ENCODE peak calls at places on chromosomes 4 and X, in nine cellular contexts. G is ascending aorta, J is upper lobe of right lung, M is OCI-LY7, S is A673, Z is right cardiac atrium, Y is tibial nerve, P is heart left ventricle, O is neural progenitor cell. R is an unnamed sample.

GRCh38 chr4:165631912-165632311 is 241.1 kb upstream of the TLL1 start:
- DNase-seq in J (no peak), S (no peak), Y (no peak), G (no peak), Z (no peak), M (no peak), P (no peak), O (no peak), R (no peak)

GRCh38 chrX:41779058-41779564 is 55.1 kb downstream of the GPR82 start:
- DNase-seq in G (no peak), Z (no peak), P (no peak), Y (no peak), O (no peak), J (no peak), S (peak; percentile 13), M (no peak), R (no peak)

GRCh38 chrX:120020305-120020704 is 57.2 kb downstream of the RHOXF2B start:
- DNase-seq in Y (no peak), S (no peak), O (no peak), G (no peak), Z (no peak), P (no peak), J (no peak), M (no peak), R (no peak)

GRCh38 chr4:2256781-2257191 is 5.1 kb downstream of the MXD4 start:
- DNase-seq in Z (peak; percentile 86), G (peak; percentile 71), M (no peak), O (no peak), S (no peak), Y (peak; percentile 34), P (peak; percentile 83), J (peak; percentile 75), R (no peak)

GRCh38 chr4:37793562-37793961 is 32.9 kb upstream of the PGM2 start:
- DNase-seq in M (peak; percentile 39), J (no peak), Y (no peak), P (no peak), G (no peak), S (peak; percentile 19), Z (no peak), O (peak; percentile 17), R (no peak)

GRCh38 chr4:173448919-173449641 is 50.2 kb upstream of the SCRG1 start:
- DNase-seq in Z (peak; percentile 63), P (no peak), O (no peak), M (no peak), Y (no peak), S (peak; percentile 47), J (no peak), G (no peak), R (no peak)

GRCh38 chr4:164731827-164732474 is 22.0 kb upstream of the SMIM31 start:
- DNase-seq in M (peak; percentile 51), Y (no peak), O (peak; percentile 59), Z (peak; percentile 41), J (no peak), S (peak; percentile 85), G (no peak), P (peak; percentile 42), R (peak; percentile 31)

GRCh38 chr4:11634283-11634682 is 205.6 kb upstream of the HS3ST1 start:
- DNase-seq in M (no peak), G (no peak), J (no peak), P (no peak), Z (no peak), O (no peak), Y (no peak), S (no peak), R (no peak)

GRCh38 chr4:82715731-82716617 is 82.6 kb downstream of the SCD5 start:
- DNase-seq in S (no peak), P (no peak), O (no peak), G (no peak), Y (no peak), J (no peak), Z (no peak), M (no peak), R (no peak)

GRCh38 chr4:10164877-10165283 is 48.3 kb upstream of the WDR1 start:
- DNase-seq in G (no peak), P (no peak), J (no peak), M (no peak), O (peak; percentile 69), Y (no peak), Z (peak; percentile 61), S (peak; percentile 53), R (no peak)

GRCh38 chr4:52833941-52834525 is 28.1 kb upstream of the RASL11B start:
- DNase-seq in P (no peak), Y (no peak), G (no peak), M (no peak), O (no peak), S (no peak), Z (no peak), J (no peak), R (no peak)

GRCh38 chrX:13263560-13264251 is 56.1 kb downstream of the ATXN3L start:
- DNase-seq in Z (no peak), Y (no peak), S (no peak), P (no peak), O (no peak), M (no peak), G (no peak), J (no peak), R (no peak)

DNA sequence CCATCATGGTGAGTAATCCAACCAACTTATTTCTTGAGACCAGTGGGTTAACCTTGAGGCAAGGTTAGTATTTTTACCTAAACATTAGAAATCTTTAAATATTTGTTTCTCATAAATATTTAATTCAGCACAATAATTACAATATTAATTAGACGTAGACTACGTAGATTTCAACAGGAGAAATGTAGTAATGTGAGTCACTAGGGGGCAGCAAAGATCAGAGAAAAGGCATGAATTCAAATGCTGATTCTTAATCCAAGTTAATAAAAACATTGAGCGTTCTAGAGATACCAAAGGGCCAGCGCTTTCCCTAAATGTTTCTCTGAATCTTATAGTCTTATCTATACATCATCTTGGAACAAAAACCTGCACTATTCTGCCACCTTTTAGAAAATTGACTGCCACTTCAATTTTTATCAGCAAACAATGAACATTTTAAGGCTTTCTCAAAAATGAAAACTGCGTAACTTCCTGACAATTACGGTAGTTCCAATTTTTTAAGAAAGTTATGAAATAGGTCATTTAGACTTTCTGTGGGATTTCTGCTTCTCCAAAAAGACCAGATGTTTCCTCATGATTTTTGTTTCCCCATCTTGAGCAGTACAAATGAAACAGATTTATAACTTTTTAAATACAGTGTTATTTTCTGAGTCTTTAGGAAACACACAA is 180.7 kb downstream of the GASK1B start:
- DNase-seq in J (no peak), M (peak; percentile 38), P (no peak), O (peak; percentile 72), G (no peak), S (peak; percentile 82), Z (no peak), Y (no peak), R (peak; percentile 31)
- H3K4me3 ChIP-seq in J (peak overlapping the region; percentile 43), M (no peak overlapping the region), P (peak overlapping the region; percentile 46), O (no peak overlapping the region), G (peak overlapping the region; percentile 57), S (peak overlapping the region; percentile 27), Z (peak overlapping the region; percentile 89), Y (peak overlapping the region; percentile 37), R (no peak overlapping the region)

GRCh38 chr4:113450681-113451080 is 310.9 kb downstream of the CAMK2D start:
- DNase-seq in O (no peak), Z (no peak), P (no peak), Y (no peak), M (no peak), J (no peak), S (no peak), G (no peak), R (no peak)

GRCh38 chr4:113457886-113458285 is 303.7 kb downstream of the CAMK2D start:
- DNase-seq in M (no peak), P (no peak), J (no peak), G (no peak), Y (no peak), O (no peak), Z (no peak), S (no peak), R (no peak)

GRCh38 chr4:113452868-113453620 is 308.5 kb downstream of the CAMK2D start:
- DNase-seq in G (no peak), P (no peak), Y (no peak), J (no peak), O (peak; percentile 47), Z (no peak), S (peak; percentile 81), M (peak; percentile 44), R (peak; percentile 64)

GRCh38 chr4:113452152-113452551 is 309.4 kb downstream of the CAMK2D start:
- DNase-seq in Y (no peak), P (no peak), O (no peak), G (no peak), Z (no peak), J (no peak), M (no peak), S (no peak), R (no peak)

GRCh38 chr4:113455081-113455480 is 306.5 kb downstream of the CAMK2D start:
- DNase-seq in G (no peak), O (no peak), P (no peak), S (no peak), Y (no peak), J (no peak), Z (no peak), M (no peak), R (no peak)
- H3K27ac ChIP-seq in G (no peak overlapping the region), O (no peak overlapping the region), P (no peak overlapping the region), S (no peak overlapping the region), Y (no peak overlapping the region), J (no peak overlapping the region), Z (no peak overlapping the region), M (no peak overlapping the region), R (no peak overlapping the region)

GRCh38 chrX:154731203-154731602 is 19.7 kb downstream of the GAB3 start:
- DNase-seq in Z (no peak), S (no peak), P (no peak), O (no peak), G (no peak), Y (no peak), M (no peak), J (no peak), R (no peak)
- H3K9me3 ChIP-seq in Z (no peaks in the 10 kb centered on the region), S (no peaks in the 10 kb centered on the region), P (no peaks in the 10 kb centered on the region), O (peaks cover 2% of the 10 kb centered on the region), G (no peaks in the 10 kb centered on the region), Y (no peaks in the 10 kb centered on the region), M (no peaks in the 10 kb centered on the region), J (no peaks in the 10 kb centered on the region), R (no peaks in the 10 kb centered on the region)

DNA sequence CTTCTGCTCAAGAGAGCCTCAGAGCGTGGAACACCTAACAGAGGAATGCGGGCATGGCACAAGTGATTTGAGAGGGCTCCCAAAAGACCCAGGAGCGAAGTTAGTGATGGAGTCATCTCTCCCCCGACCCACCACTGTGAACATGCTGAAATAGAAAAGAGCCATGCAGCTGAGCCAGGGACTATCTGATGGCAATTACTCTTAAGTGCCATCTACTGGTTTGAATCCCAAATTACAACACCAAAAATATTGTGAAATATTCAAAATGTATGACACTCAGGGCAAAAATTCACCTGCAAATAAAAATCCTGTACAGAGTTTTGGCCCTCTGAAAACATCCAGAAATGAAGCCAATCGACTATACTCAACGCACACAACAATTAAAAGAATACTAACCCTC is 2038.9 kb upstream of the ADGRL3 start:
- DNase-seq in S (no peak), Y (no peak), M (no peak), O (no peak), J (no peak), G (no peak), Z (no peak), P (no peak), R (no peak)
- H3K4me3 ChIP-seq in S (no peak overlapping the region), Y (no peak overlapping the region), M (no peak overlapping the region), O (no peak overlapping the region), J (no peak overlapping the region), G (no peak overlapping the region), Z (no peak overlapping the region), P (no peak overlapping the region), R (no peak overlapping the region)

DNA sequence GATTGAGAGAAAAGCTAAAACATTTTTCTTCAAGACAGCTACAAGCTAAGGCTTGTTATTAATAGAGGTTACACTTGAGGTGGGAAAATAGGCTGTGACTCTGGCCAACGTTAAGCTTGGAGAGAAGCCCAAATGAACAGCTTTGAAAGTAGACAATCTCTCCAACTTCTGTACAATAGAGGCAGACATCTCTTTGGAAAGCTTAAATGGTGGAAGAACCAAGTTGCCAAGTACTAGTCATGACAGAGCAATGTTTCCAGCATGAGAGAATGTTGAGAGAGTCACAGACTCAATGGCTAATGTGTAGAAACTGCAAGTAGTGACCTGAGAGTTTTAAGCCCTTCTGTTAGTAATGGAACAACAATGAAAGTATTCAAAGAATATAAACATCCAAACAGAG is 298.1 kb downstream of the INPP4B start:
- DNase-seq in O (no peak), Z (no peak), J (no peak), S (no peak), P (no peak), M (no peak), G (no peak), Y (no peak), R (no peak)
- H3K27ac ChIP-seq in O (no peak overlapping the region), Z (no peak overlapping the region), J (no peak overlapping the region), S (no peak overlapping the region), P (no peak overlapping the region), M (no peak overlapping the region), G (no peak overlapping the region), Y (no peak overlapping the region), R (no peak overlapping the region)

R was measured in iPS DF 6.9.